ENCODE peak calls at places on chromosome 4, in seven cellular contexts. D is HL-60, C is uterus, V is tibial artery, T is K562, R is pancreas, Q is endodermal cell. U is an unnamed sample.

GRCh38 chr4:65918217-65918616 is 247.9 kb upstream of the EPHA5 start:
- DNase-seq in D (no peak), C (no peak), V (no peak), T (no peak), R (no peak), Q (no peak), U (no peak)

GRCh38 chr4:18756661-18757060 is 735.1 kb upstream of the LCORL start:
- DNase-seq in D (no peak), C (no peak), V (no peak), T (no peak), R (no peak), Q (no peak), U (no peak)

GRCh38 chr4:110160616-110161015 is 37.8 kb downstream of the ELOVL6 start:
- DNase-seq in D (no peak), C (no peak), V (no peak), T (no peak), R (no peak), Q (no peak), U (no peak)

GRCh38 chr4:80243274-80244018 is 23.0 kb upstream of the FGF5 start:
- DNase-seq in D (no peak), C (no peak), V (no peak), T (no peak), R (no peak), Q (no peak), U (no peak)

GRCh38 chr4:151315212-151315886 is 10.1 kb downstream of the SH3D19 start:
- DNase-seq in D (no peak), C (no peak), V (no peak), T (no peak), R (no peak), Q (no peak), U (no peak)

GRCh38 chr4:58303456-58303855 is 1193.3 kb upstream of the IGFBP7 start:
- DNase-seq in D (no peak), C (no peak), V (no peak), T (no peak), R (no peak), Q (no peak), U (no peak)

GRCh38 chr4:78613522-78614311 is 62.1 kb downstream of the ANXA3 start:
- DNase-seq in D (no peak), C (no peak), V (no peak), T (peak; percentile 33), R (no peak), Q (no peak), U (no peak)

GRCh38 chr4:119671205-119671604 is 42.6 kb upstream of the PDE5A start:
- DNase-seq in D (no peak), C (no peak), V (no peak), T (no peak), R (no peak), Q (no peak), U (no peak)

GRCh38 chr4:94802091-94802490 is 44.3 kb downstream of the BMPR1B start:
- DNase-seq in D (no peak), C (no peak), V (no peak), T (no peak), R (no peak), Q (no peak), U (no peak)

GRCh38 chr4:95998311-95998710 is 158.4 kb downstream of the PDHA2 start:
- DNase-seq in D (no peak), C (no peak), V (no peak), T (no peak), R (no peak), Q (no peak), U (no peak)

GRCh38 chr4:128770807-128771206 is 38.7 kb upstream of the JADE1 start:
- DNase-seq in D (no peak), C (no peak), V (no peak), T (no peak), R (no peak), Q (no peak), U (no peak)

GRCh38 chr4:54663181-54663580 is 5.4 kb downstream of the KIT start:
- DNase-seq in D (peak; percentile 80), C (no peak), V (no peak), T (no peak), R (no peak), Q (no peak), U (no peak)
- H3K27ac ChIP-seq in D (peak overlapping the region; percentile 39), C (no peak overlapping the region), V (no peak overlapping the region), T (no peak overlapping the region), R (no peak overlapping the region), Q (no peak overlapping the region), U (no peak overlapping the region)

GRCh38 chr4:185849543-185850185 is 37.7 kb upstream of the SORBS2 start:
- DNase-seq in D (no peak), C (no peak), V (peak; percentile 50), T (no peak), R (no peak), Q (no peak), U (no peak)

GRCh38 chr4:185841451-185841850 is 29.5 kb upstream of the SORBS2 start:
- DNase-seq in D (no peak), C (no peak), V (no peak), T (no peak), R (no peak), Q (no peak), U (no peak)

GRCh38 chr4:185847352-185848078 is 35.5 kb upstream of the SORBS2 start:
- DNase-seq in D (no peak), C (no peak), V (no peak), T (no peak), R (no peak), Q (peak; percentile 78), U (no peak)

GRCh38 chr4:185846550-185847210 is 34.7 kb upstream of the SORBS2 start:
- DNase-seq in D (no peak), C (no peak), V (no peak), T (no peak), R (no peak), Q (no peak), U (no peak)

GRCh38 chr4:185845966-185846365 is 34.0 kb upstream of the SORBS2 start:
- DNase-seq in D (no peak), C (no peak), V (no peak), T (no peak), R (no peak), Q (no peak), U (no peak)
- H3K27ac ChIP-seq in D (no peak overlapping the region), C (no peak overlapping the region), V (no peak overlapping the region), T (no peak overlapping the region), R (no peak overlapping the region), Q (no peak overlapping the region), U (no peak overlapping the region)

DNA sequence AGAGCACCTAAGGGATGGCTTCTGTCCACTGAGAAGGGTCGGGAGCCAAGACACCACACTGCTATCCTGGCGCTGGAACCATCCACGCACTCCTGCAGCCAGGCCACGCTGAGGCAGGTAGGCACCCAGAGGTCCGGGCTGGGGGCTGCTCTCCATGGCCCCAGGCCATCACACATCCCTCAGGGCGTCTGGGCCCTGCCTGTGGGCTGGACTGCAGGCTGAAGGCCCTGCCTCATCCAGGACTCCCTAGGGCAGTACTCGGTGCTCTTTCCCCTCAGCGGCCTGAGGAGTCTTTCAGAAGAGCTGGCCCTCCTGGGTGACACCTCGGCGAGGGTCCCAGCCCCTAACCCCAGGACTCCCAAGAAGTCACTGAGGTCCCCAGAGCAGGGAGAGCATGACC is 17.7 kb downstream of the FGFR3 start:
- DNase-seq in D (no peak), C (no peak), V (no peak), T (no peak), R (no peak), Q (no peak), U (no peak)
- H3K27ac ChIP-seq in D (no peak overlapping the region), C (no peak overlapping the region), V (no peak overlapping the region), T (no peak overlapping the region), R (no peak overlapping the region), Q (no peak overlapping the region), U (no peak overlapping the region)

GRCh38 chr4:24793219-24794005 is 2.0 kb upstream of the SOD3 start:
- DNase-seq in D (no peak), C (no peak), V (no peak), T (peak; percentile 22), R (no peak), Q (no peak), U (no peak)
- H3K27ac ChIP-seq in D (no peak overlapping the region), C (peak overlapping the region; percentile 92), V (peak overlapping the region; percentile 93), T (no peak overlapping the region), R (no peak overlapping the region), Q (no peak overlapping the region), U (no peak overlapping the region)

GRCh38 chr4:1218892-1219552 is 29.9 kb downstream of the CTBP1 start:
- DNase-seq in D (peak; percentile 44), C (no peak), V (no peak), T (no peak), R (no peak), Q (no peak), U (no peak)

GRCh38 chr4:1222036-1222789 is 26.7 kb downstream of the CTBP1 start:
- DNase-seq in D (no peak), C (no peak), V (no peak), T (no peak), R (no peak), Q (no peak), U (no peak)

GRCh38 chr4:1219553-1219950 is 29.4 kb downstream of the CTBP1 start:
- DNase-seq in D (no peak), C (no peak), V (no peak), T (no peak), R (no peak), Q (no peak), U (no peak)

GRCh38 chr4:1221155-1221870 is 27.6 kb downstream of the CTBP1 start:
- DNase-seq in D (no peak), C (no peak), V (no peak), T (no peak), R (no peak), Q (no peak), U (no peak)

GRCh38 chr4:1220566-1220965 is 28.4 kb downstream of the CTBP1 start:
- DNase-seq in D (no peak), C (no peak), V (no peak), T (no peak), R (no peak), Q (no peak), U (no peak)
- H3K27ac ChIP-seq in D (no peak overlapping the region), C (no peak overlapping the region), V (no peak overlapping the region), T (no peak overlapping the region), R (no peak overlapping the region), Q (no peak overlapping the region), U (no peak overlapping the region)

GRCh38 chr4:41545238-41545637 is 7.3 kb downstream of the LIMCH1 start:
- DNase-seq in D (no peak), C (no peak), V (no peak), T (no peak), R (no peak), Q (no peak), U (no peak)
- H3K27ac ChIP-seq in D (no peak overlapping the region), C (peak overlapping the region; percentile 42), V (peak overlapping the region; percentile 81), T (no peak overlapping the region), R (no peak overlapping the region), Q (no peak overlapping the region), U (no peak overlapping the region)